ENCODE peak calls at places on chromosome 19, in six cellular contexts. H is testis, A is psoas muscle, C is right atrium auricular region, T is thoracic aorta, L is OCI-LY7. K is an unnamed sample. For H3K36me3, the result is how much of the 10 kb centered on the place peaks cover.

GRCh38 chr19:40550951-40551350 is 25.7 kb upstream of the SHKBP1 start:
- DNase-seq in H (no peak), A (no peak), C (no peak), T (no peak), L (no peak), K (no peak)

GRCh38 chr19:18634612-18635290 is 2.1 kb upstream of the KLHL26 start:
- DNase-seq in H (no peak), A (no peak), C (no peak), T (no peak), L (no peak), K (no peak)

GRCh38 chr19:29956855-29957254 is 14.8 kb downstream of the URI1 start:
- DNase-seq in H (no peak), A (no peak), C (no peak), T (no peak), L (no peak), K (no peak)

GRCh38 chr19:35266904-35267817 is 1.6 kb upstream of the USF2 start:
- DNase-seq in H (peak), A (peak), C (no peak), T (no peak), L (peak), K (no peak)

GRCh38 chr19:44732235-44733014 is 16.1 kb upstream of the BCL3 start:
- DNase-seq in H (no peak), A (no peak), C (no peak), T (no peak), L (no peak), K (no peak)

GRCh38 chr19:4445963-4446668 is 11.5 kb downstream of the UBXN6 start:
- DNase-seq in H (peak), A (peak), C (no peak), T (no peak), L (no peak), K (no peak)

GRCh38 chr19:3801412-3802096 is 15.4 kb upstream of the MATK start:
- DNase-seq in H (peak), A (no peak), C (no peak), T (no peak), L (no peak), K (no peak)

GRCh38 chr19:46821512-46822359 is 28.9 kb downstream of the AP2S1 start:
- DNase-seq in H (no peak), A (no peak), C (no peak), T (no peak), L (peak), K (no peak)

GRCh38 chr19:57280913-57281425 is 684 bp downstream of the ZNF460 start:
- DNase-seq in H (no peak), A (no peak), C (no peak), T (no peak), L (peak), K (no peak)

GRCh38 chr19:1070931-1071791 is 4.2 kb downstream of the ARHGAP45 start:
- DNase-seq in H (no peak), A (peak), C (no peak), T (no peak), L (no peak), K (no peak)

GRCh38 chr19:52230685-52231084 is 38.7 kb upstream of the ZNF766 start:
- DNase-seq in H (no peak), A (no peak), C (no peak), T (no peak), L (no peak), K (no peak)

GRCh38 chr19:52234406-52234805 is 35.0 kb upstream of the ZNF766 start:
- DNase-seq in H (no peak), A (no peak), C (no peak), T (no peak), L (no peak), K (no peak)

GRCh38 chr19:52227980-52228379 is 38.1 kb downstream of the PPP2R1A start:
- DNase-seq in H (no peak), A (no peak), C (no peak), T (no peak), L (no peak), K (no peak)

GRCh38 chr19:52229524-52229923 is 39.7 kb downstream of the PPP2R1A start:
- DNase-seq in H (no peak), A (no peak), C (no peak), T (no peak), L (no peak), K (no peak)

GRCh38 chr19:52231154-52231565 is 38.2 kb upstream of the ZNF766 start:
- DNase-seq in H (peak), A (no peak), C (no peak), T (no peak), L (no peak), K (no peak)
- H3K36me3 ChIP-seq in H (under half), A (under half), C (under half), T (under half), L (under half), K (under half)

GRCh38 chr19:58546131-58546530 is 2.3 kb downstream of the TRIM28 start:
- DNase-seq in H (no peak), A (no peak), C (no peak), T (no peak), L (no peak), K (no peak)
- H3K36me3 ChIP-seq in H (under half), A (half or more), C (under half), T (under half), L (half or more), K (under half)

GRCh38 chr19:58499021-58499927 is 12.5 kb downstream of the SLC27A5 start:
- DNase-seq in H (peak), A (peak), C (peak), T (peak), L (peak), K (peak)
- H3K36me3 ChIP-seq in H (under half), A (under half), C (under half), T (under half), L (under half), K (under half)

DNA sequence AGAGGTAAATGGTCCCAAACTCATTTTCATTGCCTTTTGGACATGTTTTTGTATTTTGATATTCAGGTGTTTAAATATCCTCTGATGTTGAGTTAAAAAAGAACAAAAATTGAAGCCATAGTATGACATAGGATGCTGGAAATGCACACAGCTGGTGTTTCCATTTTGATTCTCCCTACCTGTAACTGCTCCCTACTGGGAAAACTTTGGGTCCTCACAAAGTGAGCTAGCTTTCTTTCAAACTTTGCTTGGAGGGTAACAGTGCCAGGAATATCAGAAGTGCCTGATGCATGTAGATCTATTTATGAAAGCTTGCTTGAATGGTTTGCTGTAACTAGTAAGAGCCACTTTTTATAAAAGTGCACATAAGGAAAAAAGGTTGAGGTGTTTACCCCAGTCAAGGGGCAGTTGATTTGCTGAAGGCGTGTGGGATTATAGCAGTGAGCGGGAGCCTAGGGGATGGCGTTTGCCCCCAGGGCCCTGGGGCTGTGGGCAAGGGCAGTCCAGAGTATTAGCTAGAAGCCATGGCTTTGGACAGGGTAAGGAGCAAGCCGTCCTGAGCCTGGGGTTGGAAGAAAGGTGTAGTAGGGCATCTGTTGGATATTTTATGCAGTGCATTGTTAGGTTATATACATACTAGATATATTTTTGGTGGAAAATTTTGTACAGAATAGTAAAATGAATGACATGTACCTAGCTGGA is 4.3 kb downstream of the RPS9 start:
- DNase-seq in H (no peak), A (no peak), C (no peak), T (no peak), L (no peak), K (no peak)
- H3K36me3 ChIP-seq in H (under half), A (half or more), C (half or more), T (under half), L (half or more), K (under half)

GRCh38 chr19:48149430-48149829 is 20.7 kb downstream of the LIG1 start:
- DNase-seq in H (no peak), A (no peak), C (no peak), T (no peak), L (no peak), K (no peak)
- H3K36me3 ChIP-seq in H (under half), A (under half), C (under half), T (under half), L (half or more), K (under half)

DNA sequence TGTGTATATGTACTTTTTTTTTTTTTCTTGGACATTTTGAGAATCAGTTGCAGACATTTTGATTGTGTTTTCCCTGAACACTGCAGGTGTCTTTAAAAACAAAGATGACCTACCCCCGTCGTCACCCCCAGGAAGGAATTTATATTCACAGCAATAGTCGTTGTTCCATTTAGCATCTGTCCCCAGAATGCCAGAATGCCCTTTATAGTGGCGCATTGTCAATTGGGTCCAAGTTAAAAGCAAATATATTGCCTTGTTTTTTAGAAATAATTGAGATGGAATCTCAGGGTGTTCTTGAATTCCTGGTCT is 1.8 kb upstream of the RNF225 start:
- DNase-seq in H (no peak), A (no peak), C (no peak), T (no peak), L (no peak), K (no peak)
- H3K36me3 ChIP-seq in H (under half), A (half or more), C (under half), T (under half), L (half or more), K (under half)

DNA sequence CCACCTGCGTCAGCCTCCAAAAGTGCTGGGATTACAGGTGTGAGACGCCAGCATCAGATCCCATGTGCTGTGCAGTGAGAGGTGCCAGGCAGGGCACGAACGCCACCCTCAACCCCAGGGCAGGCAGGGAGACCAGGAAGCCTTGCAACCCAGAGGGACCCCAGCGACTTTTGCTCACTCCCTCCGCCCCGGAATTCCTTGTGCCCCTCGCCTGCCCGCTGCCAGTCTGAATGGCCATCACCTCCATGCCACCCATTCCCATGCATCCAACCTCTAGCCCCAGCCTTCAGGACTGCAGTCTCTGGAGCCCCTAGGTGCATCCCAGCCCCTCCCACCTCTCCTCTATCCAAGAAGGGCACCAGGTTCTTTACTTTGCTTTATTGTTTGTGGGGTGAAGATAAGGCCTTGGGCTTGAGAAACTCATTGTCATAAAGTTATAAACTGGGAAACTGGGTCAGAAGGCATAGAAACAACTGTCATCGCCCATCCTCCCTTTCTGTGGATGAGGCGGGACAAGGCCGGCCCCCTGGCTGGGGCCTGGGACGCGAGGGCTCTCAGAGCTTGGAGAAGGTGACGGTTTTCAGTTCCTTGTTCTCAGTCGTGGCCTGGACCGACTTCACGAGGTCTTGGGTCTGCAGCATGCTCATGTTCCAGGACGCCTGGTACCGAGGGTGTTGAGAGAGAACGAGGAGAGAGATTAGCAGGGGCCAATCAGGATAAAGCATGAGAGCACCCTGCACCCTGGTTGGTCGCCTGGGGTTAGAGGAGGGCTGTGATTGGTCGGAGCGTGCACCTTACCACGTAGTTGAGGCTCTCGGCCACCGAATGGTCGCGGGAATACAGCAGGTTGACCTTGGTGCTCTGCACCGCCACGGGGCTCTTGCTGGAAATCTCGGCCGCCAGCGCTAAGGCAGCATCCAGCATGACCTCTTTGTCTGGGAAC is 2.6 kb upstream of the LGALS4 start:
- DNase-seq in H (peak), A (no peak), C (no peak), T (no peak), L (no peak), K (no peak)
- H3K36me3 ChIP-seq in H (under half), A (under half), C (under half), T (under half), L (under half), K (under half)